ENCODE peak calls at places on chromosome 16, in four cellular contexts. G, E, A and N are unnamed samples.

GRCh38 chr16:2816751-2817495 is at the start of gene PRSS21:
- DNase-seq in G (no peak), E (no peak), A (no peak), N (peak; percentile 69)

GRCh38 chr16:89155184-89155679 is 16.3 kb upstream of the CDH15 start:
- DNase-seq in G (no peak), E (no peak), A (no peak), N (no peak)

GRCh38 chr16:75491876-75492275 is 3.4 kb downstream of the CHST6 start:
- DNase-seq in G (peak; percentile 82), E (no peak), A (no peak), N (peak; percentile 21)

GRCh38 chr16:12344577-12345343 is 368.2 kb downstream of the SNX29 start:
- DNase-seq in G (no peak), E (no peak), A (no peak), N (no peak)

GRCh38 chr16:75053791-75054555 is 55.1 kb downstream of the ZNRF1 start:
- DNase-seq in G (no peak), E (peak; percentile 94), A (no peak), N (no peak)

GRCh38 chr16:11063432-11064201 is 119.3 kb downstream of the CLEC16A start:
- DNase-seq in G (no peak), E (no peak), A (no peak), N (no peak)

GRCh38 chr16:74563828-74564263 is 43.1 kb downstream of the GLG1 start:
- DNase-seq in G (no peak), E (no peak), A (no peak), N (no peak)

GRCh38 chr16:2810651-2811050 is 6.4 kb upstream of the PRSS21 start:
- DNase-seq in G (no peak), E (no peak), A (no peak), N (no peak)

GRCh38 chr16:29307598-29308507 is 98.7 kb downstream of the NPIPB11 start:
- DNase-seq in G (no peak), E (peak; percentile 58), A (no peak), N (no peak)

DNA sequence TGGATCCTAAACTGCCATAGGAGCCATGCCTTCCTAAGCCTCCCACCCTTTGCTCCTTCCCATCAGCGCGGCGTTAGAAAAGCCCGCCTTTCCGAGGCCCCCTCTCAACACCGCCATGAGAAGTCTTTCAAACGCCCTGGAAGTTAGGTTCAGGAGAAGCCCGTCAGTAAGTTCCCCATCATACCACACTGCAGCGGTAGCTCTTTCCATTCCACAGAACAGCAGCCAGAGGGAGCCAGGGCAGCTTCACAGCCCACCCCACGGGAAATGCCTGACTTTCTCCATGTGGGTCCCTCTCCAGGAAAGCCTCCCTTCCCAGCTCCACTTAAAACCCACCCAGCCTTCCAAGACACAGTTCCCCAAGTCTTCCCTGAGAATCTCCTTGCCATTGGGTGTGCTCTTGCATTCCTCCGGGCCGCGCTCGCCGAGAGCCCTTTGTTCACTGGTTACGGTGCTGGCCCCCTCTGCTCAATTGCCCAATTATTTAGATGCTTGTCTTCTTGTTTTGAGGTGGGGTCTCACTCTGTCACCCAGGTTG is 28.7 kb downstream of the KIAA0513 start:
- DNase-seq in G (peak; percentile 44), E (peak; percentile 27), A (no peak), N (no peak)
- TF ChIP-seq CTCF in G (no peak), E (peak; percentile 56), A (peak; percentile 53), N (peak; percentile 33)

GRCh38 chr16:17970816-17971291 is 365.7 kb downstream of the NPIPA8 start:
- DNase-seq in G (no peak), E (no peak), A (no peak), N (no peak)
- TF ChIP-seq CTCF in G (no peak), E (no peak), A (no peak), N (no peak)

DNA sequence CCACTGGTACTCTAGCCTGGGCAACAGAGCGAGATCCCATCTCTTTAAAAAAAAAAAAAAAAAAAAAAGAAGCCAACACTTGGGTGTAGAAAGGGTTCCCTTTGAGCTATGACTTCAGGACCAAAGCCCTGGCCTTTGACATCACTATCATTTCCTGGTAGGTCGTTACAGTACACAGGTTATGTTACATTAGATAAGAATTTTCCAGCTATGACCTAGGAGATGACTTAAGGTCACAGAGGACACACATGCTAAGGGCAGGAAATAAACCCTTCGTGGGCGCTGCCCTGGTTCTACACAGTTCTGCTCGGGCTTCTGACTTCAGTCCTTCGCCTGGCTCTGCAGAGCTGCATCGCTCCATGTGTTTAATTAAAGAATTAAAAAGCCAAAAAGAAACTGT is 112.0 kb downstream of the ADCY9 start:
- DNase-seq in G (no peak), E (no peak), A (no peak), N (no peak)
- TF ChIP-seq CTCF in G (no peak), E (no peak), A (no peak), N (no peak)

GRCh38 chr16:24167129-24167528 is 89.0 kb upstream of the CACNG3 start:
- DNase-seq in G (no peak), E (no peak), A (no peak), N (no peak)

GRCh38 chr16:24165273-24165672 is 90.9 kb upstream of the CACNG3 start:
- DNase-seq in G (no peak), E (no peak), A (no peak), N (no peak)

GRCh38 chr16:24163935-24164334 is 92.2 kb upstream of the CACNG3 start:
- DNase-seq in G (no peak), E (no peak), A (no peak), N (no peak)

GRCh38 chr16:24166684-24167083 is 89.5 kb upstream of the CACNG3 start:
- DNase-seq in G (no peak), E (no peak), A (no peak), N (no peak)

GRCh38 chr16:24164402-24164801 is 91.7 kb upstream of the CACNG3 start:
- DNase-seq in G (no peak), E (no peak), A (no peak), N (no peak)
- TF ChIP-seq CTCF in G (no peak), E (no peak), A (no peak), N (no peak)

DNA sequence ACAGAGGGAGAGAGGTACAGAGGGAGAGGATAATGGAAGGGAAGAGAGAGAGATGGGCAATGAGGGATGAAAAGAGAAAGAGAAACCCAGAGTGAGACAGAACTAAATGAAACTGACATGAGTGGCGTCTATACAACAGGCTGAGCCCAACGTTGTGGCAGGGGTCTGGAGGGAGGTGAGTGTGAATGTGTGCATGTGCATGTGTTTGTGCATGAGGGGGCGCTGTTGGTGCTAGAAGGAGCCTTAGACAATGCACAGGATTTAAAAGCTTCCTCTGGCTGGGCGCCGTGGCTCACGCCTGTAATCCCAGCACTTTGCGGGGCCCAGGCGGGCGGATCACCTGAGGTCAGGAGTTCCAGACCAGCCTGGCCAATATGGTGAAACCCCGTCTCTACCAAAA is 454.8 kb upstream of the CDH11 start:
- DNase-seq in G (no peak), E (no peak), A (no peak), N (no peak)
- TF ChIP-seq CTCF in G (no peak), E (peak; percentile 44), A (no peak), N (no peak)

GRCh38 chr16:19292186-19292585 is 6.7 kb downstream of the CLEC19A start:
- DNase-seq in G (no peak), E (no peak), A (no peak), N (no peak)

GRCh38 chr16:19291459-19291858 is 5.9 kb downstream of the CLEC19A start:
- DNase-seq in G (no peak), E (no peak), A (no peak), N (no peak)

GRCh38 chr16:19297454-19297853 is 11.9 kb downstream of the CLEC19A start:
- DNase-seq in G (no peak), E (no peak), A (no peak), N (no peak)

GRCh38 chr16:19295393-19295792 is 9.9 kb downstream of the CLEC19A start:
- DNase-seq in G (no peak), E (no peak), A (no peak), N (no peak)

DNA sequence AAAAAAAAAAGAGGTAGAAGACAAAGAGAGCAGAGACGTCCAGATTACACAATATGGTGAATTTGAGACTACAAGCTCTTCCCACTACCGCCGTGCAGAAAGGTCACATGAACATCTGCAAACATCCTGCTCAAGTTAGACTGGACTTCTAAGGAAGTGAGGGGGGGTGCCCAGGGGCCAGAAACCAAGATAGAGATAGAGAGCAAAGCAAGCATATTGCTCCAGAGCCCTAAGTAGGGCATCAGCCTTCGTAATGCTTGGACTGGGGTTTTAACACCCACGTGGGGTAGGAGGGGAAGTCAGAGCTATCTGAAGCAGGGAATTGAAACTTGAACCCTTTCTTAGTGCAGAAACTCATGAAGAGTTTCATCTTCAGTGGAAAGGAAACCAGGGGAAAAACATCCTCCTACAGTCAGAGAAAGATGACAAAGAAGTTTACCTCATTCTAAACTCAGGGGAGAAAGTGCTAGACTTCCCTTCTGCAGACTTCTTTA is 8.7 kb downstream of the CLEC19A start:
- DNase-seq in G (no peak), E (no peak), A (no peak), N (peak; percentile 70)
- TF ChIP-seq CTCF in G (no peak), E (no peak), A (no peak), N (no peak)

GRCh38 chr16:65202461-65202860 is 80.6 kb upstream of the CDH11 start:
- DNase-seq in G (no peak), E (no peak), A (no peak), N (no peak)
- TF ChIP-seq CTCF in G (no peak), E (no peak), A (no peak), N (no peak)